ENCODE peak calls at places on chromosomes 3 and 15, in five cellular contexts. One of them, this sample, is unnamed.

GRCh38 chr15:40843183-40843884 is 514 bp upstream of the SPINT1 start:
- DNase-seq in Karpas-422: no peak
- DNase-seq in IMR-90: no peak
- DNase-seq in MM.1S: no peak
- DNase-seq in PC-9: no peak
- DNase-seq in this sample: no peak

GRCh38 chr3:174431717-174432116 is 427.4 kb upstream of the NAALADL2 start:
- DNase-seq in IMR-90: peak
- DNase-seq in PC-9: no peak
- DNase-seq in MM.1S: no peak
- DNase-seq in Karpas-422: no peak
- DNase-seq in this sample: peak

GRCh38 chr3:134900482-134900881 is 105.4 kb downstream of the EPHB1 start:
- DNase-seq in Karpas-422: no peak
- DNase-seq in MM.1S: no peak
- DNase-seq in PC-9: no peak
- DNase-seq in IMR-90: no peak
- DNase-seq in this sample: no peak

GRCh38 chr15:77107531-77108355 is 36.8 kb upstream of the TSPAN3 start:
- DNase-seq in Karpas-422: peak
- DNase-seq in PC-9: peak
- DNase-seq in MM.1S: peak
- DNase-seq in IMR-90: peak
- DNase-seq in this sample: peak

GRCh38 chr3:117919611-117920010 is 1115.0 kb downstream of the IGSF11 start:
- DNase-seq in MM.1S: no peak
- DNase-seq in PC-9: no peak
- DNase-seq in Karpas-422: no peak
- DNase-seq in IMR-90: no peak
- DNase-seq in this sample: no peak

GRCh38 chr3:168088106-168088722 is 7.5 kb downstream of the GOLIM4 start:
- DNase-seq in IMR-90: no peak
- DNase-seq in Karpas-422: peak
- DNase-seq in PC-9: no peak
- DNase-seq in MM.1S: peak
- DNase-seq in this sample: no peak

GRCh38 chr15:91801836-91802534 is 51.5 kb upstream of the SLCO3A1 start:
- DNase-seq in IMR-90: no peak
- DNase-seq in MM.1S: peak
- DNase-seq in Karpas-422: no peak
- DNase-seq in PC-9: peak
- DNase-seq in this sample: no peak

GRCh38 chr15:74173545-74174215 is at the start of gene ISLR:
- DNase-seq in IMR-90: peak
- DNase-seq in PC-9: no peak
- DNase-seq in MM.1S: no peak
- DNase-seq in Karpas-422: no peak
- DNase-seq in this sample: no peak

GRCh38 chr15:22867886-22868285 is 29.4 kb downstream of the NIPA2 start:
- DNase-seq in Karpas-422: no peak
- DNase-seq in MM.1S: no peak
- DNase-seq in IMR-90: no peak
- DNase-seq in PC-9: no peak
- DNase-seq in this sample: no peak

GRCh38 chr15:66766282-66767228 is 64.5 kb downstream of the SMAD6 start:
- DNase-seq in IMR-90: peak
- DNase-seq in MM.1S: no peak
- DNase-seq in PC-9: no peak
- DNase-seq in Karpas-422: no peak
- DNase-seq in this sample: no peak

GRCh38 chr3:149462653-149463052 is 11.8 kb upstream of the TM4SF4 start:
- DNase-seq in PC-9: no peak
- DNase-seq in IMR-90: peak
- DNase-seq in MM.1S: no peak
- DNase-seq in Karpas-422: no peak
- DNase-seq in this sample: no peak

GRCh38 chr3:69660631-69661030 is 78.6 kb upstream of the MITF start:
- DNase-seq in Karpas-422: no peak
- DNase-seq in MM.1S: no peak
- DNase-seq in PC-9: no peak
- DNase-seq in IMR-90: no peak
- DNase-seq in this sample: no peak

GRCh38 chr15:40500584-40501330 is 30.0 kb downstream of the CHST14 start:
- DNase-seq in PC-9: no peak
- DNase-seq in Karpas-422: peak
- DNase-seq in IMR-90: peak
- DNase-seq in MM.1S: no peak
- DNase-seq in this sample: no peak

GRCh38 chr3:72176537-72177041 is 391.6 kb upstream of the PROK2 start:
- DNase-seq in PC-9: no peak
- DNase-seq in Karpas-422: peak
- DNase-seq in MM.1S: peak
- DNase-seq in IMR-90: no peak
- DNase-seq in this sample: no peak

GRCh38 chr3:4376499-4376898 is 73.3 kb downstream of the SETMAR start:
- DNase-seq in Karpas-422: no peak
- DNase-seq in IMR-90: peak
- DNase-seq in PC-9: no peak
- DNase-seq in MM.1S: no peak
- DNase-seq in this sample: no peak

GRCh38 chr3:82448320-82448719 is 686.9 kb upstream of the GBE1 start:
- DNase-seq in Karpas-422: no peak
- DNase-seq in MM.1S: no peak
- DNase-seq in IMR-90: no peak
- DNase-seq in PC-9: no peak
- DNase-seq in this sample: no peak

GRCh38 chr3:69197922-69198540 is 75.6 kb upstream of the LMOD3 start:
- DNase-seq in MM.1S: no peak
- DNase-seq in PC-9: no peak
- DNase-seq in Karpas-422: no peak
- DNase-seq in IMR-90: no peak
- DNase-seq in this sample: no peak

GRCh38 chr15:68982976-68983550 is 31.4 kb upstream of the NOX5 start:
- DNase-seq in Karpas-422: no peak
- DNase-seq in IMR-90: no peak
- DNase-seq in PC-9: no peak
- DNase-seq in MM.1S: no peak
- DNase-seq in this sample: no peak

GRCh38 chr3:97928986-97929385 is 43.2 kb downstream of the RIOX2 start:
- DNase-seq in IMR-90: no peak
- DNase-seq in PC-9: no peak
- DNase-seq in Karpas-422: no peak
- DNase-seq in MM.1S: no peak
- DNase-seq in this sample: no peak

GRCh38 chr3:73431136-73431933 is 193.4 kb downstream of the PDZRN3 start:
- DNase-seq in IMR-90: no peak
- DNase-seq in MM.1S: no peak
- DNase-seq in Karpas-422: no peak
- DNase-seq in PC-9: no peak
- DNase-seq in this sample: no peak

GRCh38 chr3:107772016-107772415 is 249.3 kb downstream of the BBX start:
- DNase-seq in MM.1S: no peak
- DNase-seq in IMR-90: no peak
- DNase-seq in Karpas-422: no peak
- DNase-seq in PC-9: no peak
- DNase-seq in this sample: no peak

GRCh38 chr3:197339841-197340520 is 41.6 kb upstream of the DLG1 start:
- DNase-seq in Karpas-422: no peak
- DNase-seq in IMR-90: peak
- DNase-seq in PC-9: peak
- DNase-seq in MM.1S: no peak
- DNase-seq in this sample: no peak

GRCh38 chr3:33940736-33941135 is 142.3 kb downstream of the PDCD6IP start:
- DNase-seq in IMR-90: no peak
- DNase-seq in PC-9: no peak
- DNase-seq in MM.1S: no peak
- DNase-seq in Karpas-422: no peak
- DNase-seq in this sample: no peak

GRCh38 chr3:148931574-148931973 is 59.8 kb upstream of the GYG1 start:
- DNase-seq in IMR-90: no peak
- DNase-seq in PC-9: no peak
- DNase-seq in MM.1S: no peak
- DNase-seq in Karpas-422: no peak
- DNase-seq in this sample: no peak

GRCh38 chr3:15284121-15284889 is 48.1 kb downstream of the SH3BP5 start:
- DNase-seq in Karpas-422: no peak
- DNase-seq in IMR-90: no peak
- DNase-seq in PC-9: peak
- DNase-seq in MM.1S: no peak
- DNase-seq in this sample: no peak

GRCh38 chr3:27568393-27568792 is 84.2 kb upstream of the SLC4A7 start:
- DNase-seq in Karpas-422: no peak
- DNase-seq in MM.1S: no peak
- DNase-seq in IMR-90: peak
- DNase-seq in PC-9: peak
- DNase-seq in this sample: no peak

GRCh38 chr3:27561591-27561990 is 77.4 kb upstream of the SLC4A7 start:
- DNase-seq in IMR-90: no peak
- DNase-seq in Karpas-422: no peak
- DNase-seq in MM.1S: no peak
- DNase-seq in PC-9: no peak
- DNase-seq in this sample: peak

GRCh38 chr3:27567251-27567650 is 83.1 kb upstream of the SLC4A7 start:
- DNase-seq in MM.1S: no peak
- DNase-seq in Karpas-422: no peak
- DNase-seq in IMR-90: no peak
- DNase-seq in PC-9: no peak
- DNase-seq in this sample: no peak

GRCh38 chr3:27560484-27561056 is 76.4 kb upstream of the SLC4A7 start:
- DNase-seq in Karpas-422: no peak
- DNase-seq in PC-9: no peak
- DNase-seq in IMR-90: no peak
- DNase-seq in MM.1S: no peak
- DNase-seq in this sample: peak

GRCh38 chr3:27565201-27565827 is 81.1 kb upstream of the SLC4A7 start:
- DNase-seq in MM.1S: no peak
- DNase-seq in PC-9: no peak
- DNase-seq in IMR-90: no peak
- DNase-seq in Karpas-422: no peak
- DNase-seq in this sample: no peak
- H2AFZ ChIP-seq in MM.1S: no peak
- H2AFZ ChIP-seq in PC-9: no peak
- H2AFZ ChIP-seq in IMR-90: peak
- H2AFZ ChIP-seq in Karpas-422: no peak
- H2AFZ ChIP-seq in this sample: no peak

GRCh38 chr3:38454884-38455638 is 1.4 kb downstream of the ACVR2B start:
- DNase-seq in Karpas-422: peak
- DNase-seq in PC-9: peak
- DNase-seq in MM.1S: peak
- DNase-seq in IMR-90: peak
- DNase-seq in this sample: peak
- H2AFZ ChIP-seq in Karpas-422: no peak
- H2AFZ ChIP-seq in PC-9: peak
- H2AFZ ChIP-seq in MM.1S: peak
- H2AFZ ChIP-seq in IMR-90: peak
- H2AFZ ChIP-seq in this sample: peak

GRCh38 chr3:28867836-28868235 is 413.0 kb upstream of the RBMS3 start:
- DNase-seq in PC-9: no peak
- DNase-seq in IMR-90: no peak
- DNase-seq in Karpas-422: no peak
- DNase-seq in MM.1S: no peak
- DNase-seq in this sample: no peak
- H2AFZ ChIP-seq in PC-9: no peak
- H2AFZ ChIP-seq in IMR-90: no peak
- H2AFZ ChIP-seq in Karpas-422: no peak
- H2AFZ ChIP-seq in MM.1S: no peak
- H2AFZ ChIP-seq in this sample: no peak

DNA sequence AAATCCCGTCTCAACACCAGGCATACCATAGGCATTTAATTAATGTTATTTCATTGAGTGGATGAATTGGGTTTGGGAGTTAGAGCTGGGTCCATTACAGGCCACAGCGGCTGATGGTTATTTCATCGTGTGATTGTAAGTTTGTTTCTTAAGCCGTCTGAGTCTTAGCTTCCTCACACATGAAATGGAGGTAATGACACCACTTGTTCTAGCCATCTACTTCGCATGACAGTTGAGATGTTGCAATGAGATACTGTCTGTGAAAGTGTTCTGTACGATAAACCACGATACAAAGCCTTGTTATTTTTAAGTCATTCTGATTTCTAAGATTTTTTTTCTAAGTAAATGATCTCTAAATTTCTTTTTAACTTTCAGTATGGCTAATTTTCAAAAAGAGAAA is 8.6 kb upstream of the TP63 start:
- DNase-seq in PC-9: no peak
- DNase-seq in Karpas-422: no peak
- DNase-seq in MM.1S: no peak
- DNase-seq in IMR-90: no peak
- DNase-seq in this sample: no peak
- H2AFZ ChIP-seq in PC-9: no peak
- H2AFZ ChIP-seq in Karpas-422: no peak
- H2AFZ ChIP-seq in MM.1S: no peak
- H2AFZ ChIP-seq in IMR-90: no peak
- H2AFZ ChIP-seq in this sample: no peak

DNA sequence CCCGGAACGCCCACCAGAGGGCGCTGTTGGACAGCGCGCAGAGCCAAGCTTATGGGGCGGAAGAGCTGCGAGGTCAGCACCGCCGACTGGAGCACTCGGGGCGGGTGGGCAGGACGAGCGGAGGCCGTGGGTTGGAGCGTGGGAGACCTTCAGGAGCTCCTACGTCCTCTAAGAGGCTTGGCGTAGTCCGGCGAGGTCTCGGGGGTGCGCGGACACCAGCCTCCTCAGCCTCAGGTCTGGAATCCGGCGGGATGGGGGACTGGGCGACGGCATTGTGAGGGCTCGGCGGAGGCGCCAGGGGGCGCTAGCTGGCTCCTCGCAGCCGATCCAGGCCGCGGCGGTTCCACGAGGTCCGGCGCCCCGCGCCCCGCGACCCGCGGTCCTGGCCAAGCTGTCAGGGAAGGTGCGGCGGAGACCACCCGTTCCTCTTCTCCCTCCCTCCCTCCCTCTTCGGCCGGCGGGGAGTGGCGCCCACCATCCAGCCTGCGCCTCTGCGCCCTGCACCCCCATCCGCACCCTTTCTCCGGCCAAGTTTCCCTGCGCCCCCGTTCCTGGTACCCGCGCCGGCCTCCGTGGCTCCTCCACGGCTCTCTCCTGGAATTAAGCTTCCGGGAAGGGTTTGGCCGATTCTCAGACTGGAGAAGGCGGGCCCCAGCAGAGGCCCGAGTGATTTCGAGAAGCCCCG is 24.3 kb upstream of the POLG start:
- DNase-seq in MM.1S: no peak
- DNase-seq in Karpas-422: peak
- DNase-seq in IMR-90: peak
- DNase-seq in PC-9: peak
- DNase-seq in this sample: peak
- H2AFZ ChIP-seq in MM.1S: peak
- H2AFZ ChIP-seq in Karpas-422: peak
- H2AFZ ChIP-seq in IMR-90: peak
- H2AFZ ChIP-seq in PC-9: peak
- H2AFZ ChIP-seq in this sample: peak

DNA sequence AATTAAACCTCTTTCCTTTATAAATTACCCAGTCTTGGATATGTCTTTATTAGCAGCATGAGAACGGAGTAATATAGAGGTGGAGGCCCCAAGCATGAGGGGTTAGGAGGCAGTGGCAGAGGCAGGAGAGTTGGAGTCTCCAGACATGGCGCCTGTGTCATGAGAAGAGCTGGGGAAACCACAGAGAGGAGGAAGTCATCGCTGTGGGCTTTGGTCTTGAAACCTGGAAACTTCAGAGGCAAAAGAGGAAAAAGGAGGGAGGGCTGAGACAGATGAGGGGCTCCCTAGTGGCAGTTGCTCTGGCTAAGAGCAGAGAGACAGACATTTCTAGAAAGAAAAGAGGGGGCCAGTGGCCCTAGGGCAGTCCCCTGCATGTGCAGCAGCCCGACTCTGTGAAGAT is 108.0 kb upstream of the VEPH1 start:
- DNase-seq in Karpas-422: no peak
- DNase-seq in PC-9: no peak
- DNase-seq in MM.1S: no peak
- DNase-seq in IMR-90: no peak
- DNase-seq in this sample: no peak
- H2AFZ ChIP-seq in Karpas-422: no peak
- H2AFZ ChIP-seq in PC-9: no peak
- H2AFZ ChIP-seq in MM.1S: no peak
- H2AFZ ChIP-seq in IMR-90: no peak
- H2AFZ ChIP-seq in this sample: no peak